ENCODE peak calls at places on chromosomes 6 and 20, in six cellular contexts. M is HFF-Myc, I is MM.1S, T is astrocyte of the spinal cord, P is kidney, C is GM06990. O is an unnamed sample.

GRCh38 chr6:2935566-2936291 is 32.6 kb upstream of the SERPINB9 start:
- DNase-seq in M (no peak), P (no peak), T (no peak), I (no peak), C (no peak), O (no peak)

GRCh38 chr20:54822407-54822806 is 347.0 kb downstream of the DOK5 start:
- DNase-seq in P (no peak), I (no peak), T (no peak), M (no peak), C (no peak), O (no peak)

GRCh38 chr20:62707981-62708521 is 585 bp upstream of the NTSR1 start:
- DNase-seq in P (no peak), I (no peak), M (no peak), T (no peak), C (no peak), O (peak; percentile 49)

GRCh38 chr6:98932424-98932823 is 15.3 kb downstream of the FBXL4 start:
- DNase-seq in I (no peak), M (no peak), P (no peak), C (no peak), T (no peak), O (no peak)

GRCh38 chr6:90212274-90212673 is 84.4 kb downstream of the BACH2 start:
- DNase-seq in M (no peak), T (no peak), C (no peak), I (no peak), P (no peak), O (no peak)

GRCh38 chr6:95574811-95575210 is 2.5 kb upstream of the MANEA start:
- DNase-seq in T (no peak), C (no peak), I (no peak), M (no peak), P (no peak), O (peak; percentile 38)

GRCh38 chr6:55449219-55449618 is 122.0 kb downstream of the GFRAL start:
- DNase-seq in P (no peak), C (no peak), I (no peak), T (no peak), M (no peak), O (no peak)

GRCh38 chr6:6758915-6759654 is 170.6 kb downstream of the LY86 start:
- DNase-seq in C (no peak), P (no peak), I (peak; percentile 73), T (peak; percentile 68), M (peak; percentile 48), O (peak; percentile 22)

GRCh38 chr6:96721227-96721626 is 116.0 kb downstream of the GPR63 start:
- DNase-seq in I (no peak), T (no peak), C (no peak), M (peak; percentile 2), P (no peak), O (no peak)

GRCh38 chr6:151239603-151240035 is at the start of gene AKAP12:
- DNase-seq in P (peak; percentile 83), M (no peak), C (peak; percentile 3), I (no peak), T (no peak), O (peak; percentile 57)

GRCh38 chr6:7268362-7269310 is 44.4 kb downstream of the SSR1 start:
- DNase-seq in I (no peak), M (no peak), C (no peak), P (peak; percentile 65), T (no peak), O (no peak)

GRCh38 chr6:7979831-7980230 is 69.2 kb upstream of the TXNDC5 start:
- DNase-seq in P (no peak), T (no peak), M (no peak), I (no peak), C (no peak), O (no peak)

GRCh38 chr6:99178168-99178567 is 171.3 kb downstream of the FAXC start:
- DNase-seq in M (no peak), T (no peak), P (no peak), I (no peak), C (no peak), O (no peak)

GRCh38 chr6:169288591-169288990 is 34.9 kb upstream of the THBS2 start:
- DNase-seq in T (peak; percentile 51), C (no peak), I (no peak), M (no peak), P (no peak), O (peak; percentile 72)

GRCh38 chr6:38714239-38715015 is 684 bp upstream of the DNAH8 start:
- DNase-seq in C (no peak), P (no peak), T (no peak), I (no peak), M (no peak), O (peak; percentile 22)

GRCh38 chr20:64238851-64239387 is 16.6 kb upstream of the PCMTD2 start:
- DNase-seq in T (no peak), C (peak; percentile 64), M (no peak), P (peak; percentile 39), I (no peak), O (no peak)

GRCh38 chr6:83592770-83593394 is 80.5 kb downstream of the PRSS35 start:
- DNase-seq in M (peak; percentile 2), I (peak; percentile 72), P (no peak), C (no peak), T (no peak), O (peak; percentile 45)

GRCh38 chr20:11993886-11994466 is 76.3 kb downstream of the BTBD3 start:
- DNase-seq in M (peak; percentile 65), T (no peak), P (no peak), I (peak; percentile 97), C (no peak), O (no peak)

GRCh38 chr20:41631826-41632225 is 13.6 kb upstream of the CHD6 start:
- DNase-seq in C (no peak), I (no peak), P (peak; percentile 80), T (peak; percentile 68), M (no peak), O (peak; percentile 76)

GRCh38 chr20:32522525-32522774 is 62.7 kb downstream of the NOL4L start:
- DNase-seq in M (no peak), T (no peak), I (no peak), C (no peak), P (no peak), O (no peak)

GRCh38 chr20:25025986-25026605 is 31.8 kb downstream of the ACSS1 start:
- DNase-seq in P (peak; percentile 23), C (no peak), I (no peak), T (no peak), M (no peak), O (no peak)

GRCh38 chr6:10528170-10528981 is 7.2 kb downstream of the GCNT2 start:
- DNase-seq in T (peak; percentile 42), M (no peak), I (peak; percentile 45), P (no peak), C (peak; percentile 54), O (peak; percentile 37)

GRCh38 chr20:33812673-33813462 is 1.7 kb downstream of the CHMP4B start:
- DNase-seq in T (peak; percentile 21), C (no peak), P (no peak), M (no peak), I (peak; percentile 63), O (no peak)

GRCh38 chr20:49635171-49635570 is 67.2 kb upstream of the PTGIS start:
- DNase-seq in M (no peak), C (no peak), P (peak; percentile 88), T (no peak), I (no peak), O (no peak)

GRCh38 chr20:37523012-37523391 is 2.0 kb downstream of the NNAT start:
- DNase-seq in C (no peak), M (no peak), P (no peak), T (no peak), I (no peak), O (no peak)

GRCh38 chr6:34791164-34791841 is 580 bp upstream of the BLTP3A start:
- DNase-seq in M (no peak), P (peak; percentile 78), T (peak; percentile 25), C (no peak), I (peak; percentile 45), O (peak; percentile 12)

DNA sequence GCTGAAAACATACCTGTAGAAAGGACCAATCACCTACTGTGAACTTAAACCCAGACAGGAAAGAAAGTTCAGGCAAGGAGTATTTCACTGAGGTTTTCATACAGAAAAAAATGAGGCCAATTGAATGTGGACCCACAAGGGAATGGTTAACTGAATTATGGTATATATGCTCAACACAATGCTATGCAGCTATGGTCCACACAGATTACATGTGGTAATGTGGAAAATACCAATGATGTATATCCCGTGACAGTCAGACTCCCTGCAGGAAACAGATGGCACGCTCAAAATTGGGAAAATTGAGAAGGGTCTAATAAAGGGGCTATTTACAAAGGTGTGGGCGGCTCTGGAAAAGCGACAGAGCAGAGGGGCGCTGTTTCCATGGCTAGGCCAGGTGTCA is 47.1 kb upstream of the PIM1 start:
- DNase-seq in C (no peak), T (no peak), P (no peak), I (no peak), M (no peak), O (no peak)
- TF ChIP-seq CTCF in C (no peak), T (no peak), P (no peak), I (no peak), M (no peak), O (no peak)

DNA sequence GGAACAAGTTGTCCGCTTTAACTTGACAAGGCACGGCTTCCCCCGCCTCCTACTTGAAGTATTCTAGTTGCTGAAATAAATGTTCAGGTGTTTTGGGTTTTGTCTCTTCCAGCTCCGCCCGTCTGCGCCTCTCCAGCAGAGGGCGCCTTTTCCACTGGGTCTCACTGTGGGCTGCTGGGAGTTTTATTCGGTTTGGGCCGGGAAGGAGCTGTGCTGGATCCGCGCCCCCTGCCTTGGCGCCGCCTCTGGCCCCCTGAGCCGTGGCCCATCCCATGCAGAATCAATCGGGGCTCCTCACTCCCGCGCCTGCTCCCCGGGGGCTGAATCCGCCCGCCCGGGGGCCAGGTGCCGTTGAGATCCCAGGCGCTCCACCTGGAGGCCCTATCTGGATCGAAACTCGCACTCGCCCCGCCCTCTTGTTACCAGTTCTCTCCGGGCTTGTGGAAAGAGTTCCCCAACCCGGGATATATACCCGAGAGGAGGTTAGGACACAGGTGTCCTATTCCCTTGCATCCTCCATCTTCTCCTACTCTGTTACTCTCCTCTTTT is 51.0 kb upstream of the TCF21 start:
- DNase-seq in C (peak; percentile 35), I (peak; percentile 80), P (peak; percentile 72), T (peak; percentile 50), M (no peak), O (peak; percentile 67)
- H3K4me3 ChIP-seq in C (peak overlapping the region; percentile 26), I (peak overlapping the region; percentile 74), P (peak overlapping the region; percentile 42), T (peak overlapping the region; percentile 51), M (peak overlapping the region; percentile 32), O (peak overlapping the region; percentile 20)

GRCh38 chr20:21048841-21049273 is 57.3 kb downstream of the LINC00237 start:
- DNase-seq in I (peak; percentile 25), M (no peak), P (no peak), C (peak; percentile 17), T (no peak), O (no peak)
- TF ChIP-seq CTCF in I (peak; percentile 89), M (peak; percentile 63), P (no peak), C (peak; percentile 97), T (peak; percentile 26), O (peak; percentile 29)

GRCh38 chr6:41505084-41506049 is 40.8 kb upstream of the FOXP4 start:
- DNase-seq in C (peak; percentile 82), P (peak; percentile 94), I (no peak), M (peak; percentile 21), T (peak; percentile 86), O (peak; percentile 38)
- H3K4me3 ChIP-seq in C (peak overlapping the region; percentile 20), P (no peak overlapping the region), I (no peak overlapping the region), M (peak overlapping the region; percentile 19), T (peak overlapping the region; percentile 5), O (peak overlapping the region; percentile 32)

O was measured in foreskin fibroblast.